ENCODE peak calls at places on chromosomes 3 and 15, in four cellular contexts. N is transverse colon, E is IMR-90, U is fibroblast of villous mesenchyme. O is an unnamed sample.
A peak's percentile ranks its signal among the peaks of the same experiment; 100 is the strongest.

GRCh38 chr3:109618766-109619378 is 281.5 kb upstream of the DPPA4 start:
- DNase-seq in N (no peak), E (no peak), U (no peak), O (no peak)

GRCh38 chr15:73923488-73924164 is 2.6 kb upstream of the LOXL1 start:
- DNase-seq in N (no peak), E (no peak), U (no peak), O (no peak)

GRCh38 chr3:171811913-171812321 is 1.6 kb upstream of the PLD1 start:
- DNase-seq in N (no peak), E (peak; percentile 74), U (peak; percentile 81), O (peak; percentile 86)

GRCh38 chr3:156628095-156628690 is 46.2 kb upstream of the TIPARP start:
- DNase-seq in N (no peak), E (peak; percentile 22), U (no peak), O (peak; percentile 60)

GRCh38 chr3:133514418-133514817 is 59.1 kb upstream of the CDV3 start:
- DNase-seq in N (no peak), E (no peak), U (no peak), O (no peak)

GRCh38 chr3:89950772-89951171 is 843.4 kb downstream of the EPHA3 start:
- DNase-seq in N (no peak), E (no peak), U (no peak), O (no peak)

GRCh38 chr3:169755488-169755887 is 9.4 kb downstream of the TERC start:
- DNase-seq in N (no peak), E (no peak), U (no peak), O (no peak)

GRCh38 chr3:100047455-100048141 is 66.7 kb downstream of the FILIP1L start:
- DNase-seq in N (peak; percentile 41), E (peak; percentile 97), U (peak; percentile 96), O (peak; percentile 94)

GRCh38 chr3:148126962-148127361 is 570.7 kb upstream of the AGTR1 start:
- DNase-seq in N (no peak), E (no peak), U (no peak), O (no peak)

GRCh38 chr15:89704411-89704810 is 13.8 kb downstream of the WDR93 start:
- DNase-seq in N (no peak), E (peak; percentile 1), U (no peak), O (no peak)

GRCh38 chr3:184360070-184360833 is 1.2 kb downstream of the CLCN2 start:
- DNase-seq in N (no peak), E (no peak), U (no peak), O (no peak)

GRCh38 chr3:82082796-82083195 is 321.4 kb upstream of the GBE1 start:
- DNase-seq in N (no peak), E (no peak), U (peak; percentile 10), O (peak; percentile 65)

GRCh38 chr3:17352620-17353019 is 389.8 kb downstream of the TBC1D5 start:
- DNase-seq in N (no peak), E (no peak), U (no peak), O (no peak)

GRCh38 chr15:26983822-26984221 is 12.8 kb downstream of the GABRG3 start:
- DNase-seq in N (no peak), E (no peak), U (no peak), O (no peak)

GRCh38 chr3:15478300-15478979 is 43.1 kb downstream of the COLQ start:
- DNase-seq in N (no peak), E (no peak), U (no peak), O (no peak)

GRCh38 chr3:42314411-42314810 is 48.4 kb upstream of the CCK start:
- DNase-seq in N (no peak), E (no peak), U (no peak), O (no peak)

GRCh38 chr3:71389911-71390573 is 193.5 kb downstream of the FOXP1 start:
- DNase-seq in N (peak; percentile 67), E (peak; percentile 65), U (no peak), O (peak; percentile 87)

GRCh38 chr3:124513610-124513997 is 216.6 kb upstream of the UMPS start:
- DNase-seq in N (no peak), E (no peak), U (no peak), O (no peak)

GRCh38 chr15:85335193-85335939 is 45.0 kb upstream of the AKAP13 start:
- DNase-seq in N (peak; percentile 54), E (no peak), U (peak; percentile 97), O (peak; percentile 41)

GRCh38 chr3:95228416-95228815 is 1165.6 kb downstream of the NSUN3 start:
- DNase-seq in N (no peak), E (no peak), U (no peak), O (no peak)

GRCh38 chr3:61794961-61795360 is 233.6 kb downstream of the PTPRG start:
- DNase-seq in N (no peak), E (no peak), U (no peak), O (no peak)

GRCh38 chr3:114550155-114550554 is 256.3 kb downstream of the TIGIT start:
- DNase-seq in N (no peak), E (peak; percentile 89), U (peak; percentile 62), O (peak; percentile 96)

DNA sequence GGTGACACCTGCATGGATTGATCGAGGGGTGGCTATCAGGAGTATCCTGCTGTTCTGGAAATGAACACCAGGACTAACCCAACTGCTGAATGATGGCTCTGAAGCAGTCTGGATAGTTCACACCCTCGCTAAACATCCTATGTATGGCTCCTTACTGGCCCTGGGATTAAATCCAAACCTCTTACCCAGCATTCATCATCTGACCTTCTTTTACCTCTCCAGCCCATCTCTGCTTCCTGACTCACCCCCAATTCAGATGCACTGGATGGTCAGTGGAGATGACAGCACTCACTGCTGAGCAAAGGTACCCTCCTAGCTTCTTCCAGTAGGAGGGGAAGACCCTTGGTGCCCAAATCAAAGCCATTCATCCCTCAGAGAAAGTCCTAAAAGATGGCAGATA is 235.2 kb upstream of the TRIM42 start:
- DNase-seq in N (no peak), E (no peak), U (no peak), O (no peak)
- H3K4me3 ChIP-seq in N (no peak overlapping the region), E (no peak overlapping the region), U (no peak overlapping the region), O (no peak overlapping the region)

DNA sequence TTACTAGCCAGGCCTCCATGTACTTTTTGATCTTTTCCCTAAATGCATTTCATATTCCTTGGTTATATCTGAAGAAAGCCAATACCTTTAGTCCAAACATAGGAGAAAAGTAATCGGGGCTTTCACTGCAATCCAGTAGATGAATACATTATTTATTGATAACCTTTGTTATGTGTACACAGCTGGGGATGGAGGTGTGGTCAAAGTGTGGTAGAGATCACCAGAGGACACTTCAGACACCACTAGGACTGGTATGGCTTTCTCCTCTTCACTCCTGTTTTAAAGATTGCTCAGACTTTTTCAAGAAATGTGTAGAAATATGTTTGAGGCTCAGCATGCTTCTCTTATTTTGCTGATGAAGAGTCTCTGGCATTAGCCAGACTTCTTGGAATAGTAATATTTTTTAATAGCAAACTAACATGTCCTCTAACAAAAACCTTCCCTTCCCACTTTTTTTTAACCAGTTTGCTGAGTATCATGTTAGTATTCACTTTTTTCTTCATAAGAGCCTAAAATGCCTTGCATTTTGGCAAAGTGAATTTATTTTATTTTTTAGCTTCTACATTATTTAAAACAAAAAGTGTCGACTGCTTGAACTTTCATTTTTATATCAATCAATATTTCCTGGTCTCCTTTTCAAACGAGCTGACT is 65.6 kb upstream of the MBNL1 start:
- DNase-seq in N (peak; percentile 39), E (no peak), U (no peak), O (peak; percentile 24)
- H3K4me3 ChIP-seq in N (no peak overlapping the region), E (no peak overlapping the region), U (no peak overlapping the region), O (no peak overlapping the region)

GRCh38 chr15:22243440-22244130 is 163.3 kb downstream of the OR4M2 start:
- DNase-seq in N (no peak), E (no peak), U (no peak), O (no peak)
- H3K4me3 ChIP-seq in N (no peak overlapping the region), E (no peak overlapping the region), U (no peak overlapping the region), O (no peak overlapping the region)

GRCh38 chr3:105790534-105790933 is 78.3 kb downstream of the CBLB start:
- DNase-seq in N (no peak), E (no peak), U (no peak), O (no peak)
- H3K4me3 ChIP-seq in N (no peak overlapping the region), E (no peak overlapping the region), U (no peak overlapping the region), O (no peak overlapping the region)

DNA sequence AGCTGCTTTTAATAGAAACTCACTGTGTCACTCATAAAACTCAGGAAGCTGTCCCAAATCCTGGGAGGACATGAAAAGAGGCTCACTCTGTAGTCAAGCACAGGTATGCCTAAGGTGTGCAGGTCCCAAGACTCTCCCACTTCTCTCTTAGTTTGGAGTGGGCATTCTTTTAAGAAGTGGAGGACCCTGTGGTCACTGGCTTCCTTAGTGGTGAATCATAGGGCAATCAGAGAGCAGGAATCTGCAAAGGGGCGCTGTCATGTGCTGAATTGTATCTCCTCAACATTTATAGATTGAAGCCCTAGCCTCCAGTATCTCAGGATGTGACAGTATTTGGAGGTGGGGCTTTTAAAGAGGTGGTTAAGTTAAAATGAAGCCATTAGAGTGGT is 47.2 kb upstream of the ZBTB38 start:
- DNase-seq in N (no peak), E (peak; percentile 58), U (no peak), O (peak; percentile 57)
- H3K4me3 ChIP-seq in N (no peak overlapping the region), E (no peak overlapping the region), U (no peak overlapping the region), O (no peak overlapping the region)